ENCODE peak calls at places on chromosomes 3 and 15, in four cellular contexts. J, E, V and U are unnamed samples.
A peak's percentile ranks its signal among the peaks of the same experiment; 100 is the strongest.

GRCh38 chr15:56042031-56042430 is 48.6 kb upstream of the NEDD4 start:
- DNase-seq in J (no peak), E (no peak), V (no peak), U (no peak)

GRCh38 chr3:64490180-64490579 is 197.6 kb downstream of the ADAMTS9 start:
- DNase-seq in J (no peak), E (no peak), V (no peak), U (no peak)

GRCh38 chr15:97761124-97761523 is 199.4 kb upstream of the ARRDC4 start:
- DNase-seq in J (no peak), E (no peak), V (no peak), U (no peak)

GRCh38 chr3:166510382-166510781 is 673.2 kb upstream of the BCHE start:
- DNase-seq in J (no peak), E (no peak), V (no peak), U (no peak)

GRCh38 chr3:1439395-1439794 is 346.6 kb downstream of the CNTN6 start:
- DNase-seq in J (no peak), E (no peak), V (no peak), U (no peak)

GRCh38 chr3:4738737-4739274 is 240.4 kb upstream of the BHLHE40 start:
- DNase-seq in J (no peak), E (no peak), V (peak; percentile 39), U (no peak)

GRCh38 chr3:63351159-63352007 is 73.3 kb downstream of the SYNPR start:
- DNase-seq in J (peak; percentile 51), E (peak; percentile 47), V (peak; percentile 17), U (peak; percentile 51)

GRCh38 chr3:177396707-177397106 is 199.4 kb upstream of the TBL1XR1 start:
- DNase-seq in J (no peak), E (no peak), V (no peak), U (no peak)

GRCh38 chr15:43941071-43941470 is 114.3 kb downstream of the WDR76 start:
- DNase-seq in J (no peak), E (no peak), V (no peak), U (no peak)

GRCh38 chr3:113516115-113516505 is 1.2 kb upstream of the SPICE1 start:
- DNase-seq in J (peak; percentile 44), E (no peak), V (no peak), U (no peak)

DNA sequence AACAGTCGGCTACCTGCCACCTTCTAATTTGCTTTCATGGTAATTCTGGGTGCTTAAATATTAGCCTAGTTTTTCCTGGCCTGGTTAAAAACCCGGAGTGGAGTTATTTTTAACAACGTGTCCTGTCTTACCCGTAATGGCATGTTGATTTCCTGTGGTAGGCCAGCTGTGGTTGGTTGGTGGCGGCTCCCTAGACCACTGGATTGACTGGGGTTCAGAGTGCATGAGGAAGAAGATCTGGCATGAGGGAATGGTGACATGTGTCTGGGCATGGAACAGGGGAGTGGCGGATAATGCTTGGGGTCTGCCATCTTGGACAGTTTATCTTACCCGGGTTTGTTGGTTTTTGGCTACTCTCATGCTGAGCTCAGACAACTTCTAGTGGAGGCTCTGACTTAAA is 81.7 kb downstream of the DNASE1L3 start:
- DNase-seq in J (no peak), E (no peak), V (no peak), U (no peak)
- TF ChIP-seq TCF7L2 in J (no peak), E (no peak), V (no peak), U (no peak)

DNA sequence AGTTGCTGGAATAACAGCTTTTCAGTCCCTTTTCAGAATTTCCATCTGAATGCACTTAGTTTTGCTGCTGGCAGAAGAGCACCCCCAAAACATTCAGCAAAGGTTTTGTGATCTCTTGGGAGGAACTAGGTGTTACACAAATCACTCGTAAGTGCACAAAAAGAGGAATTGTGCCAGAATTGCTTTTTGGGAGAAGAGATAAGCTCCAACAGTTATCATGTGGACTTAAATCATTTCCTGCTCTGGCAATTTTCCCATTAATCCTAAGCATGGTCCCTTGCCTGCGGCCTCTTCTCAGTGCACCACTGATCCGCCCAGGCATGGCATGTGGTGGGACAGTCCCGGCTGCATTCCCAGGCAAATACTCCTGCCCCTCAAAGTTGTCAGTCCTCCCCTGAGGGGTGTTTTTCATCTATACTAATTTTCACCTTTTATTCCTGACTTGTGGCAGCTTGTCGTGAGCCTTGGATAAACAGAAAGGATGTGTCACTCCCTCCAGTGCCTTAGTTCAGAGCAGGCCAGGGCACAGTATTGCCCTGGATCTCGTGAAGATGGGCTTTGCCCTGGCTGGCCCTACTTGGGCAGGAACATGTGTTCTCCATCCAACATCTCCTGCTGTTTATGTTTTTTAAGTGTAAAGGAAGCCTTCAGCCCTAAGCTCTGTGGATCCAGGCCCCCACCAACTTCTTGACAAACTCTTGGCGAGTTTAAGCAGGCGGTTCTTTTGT is 44.6 kb upstream of the VILL start:
- DNase-seq in J (no peak), E (peak; percentile 67), V (no peak), U (no peak)
- TF ChIP-seq POLR2AphosphoS5 in J (no peak), E (peak; percentile 44), V (no peak), U (no peak)

GRCh38 chr3:147705626-147706025 is 296.5 kb downstream of the ZIC1 start:
- DNase-seq in J (no peak), E (no peak), V (no peak), U (no peak)
- TF ChIP-seq TCF7L2 in J (no peak), E (no peak), V (no peak), U (no peak)

DNA sequence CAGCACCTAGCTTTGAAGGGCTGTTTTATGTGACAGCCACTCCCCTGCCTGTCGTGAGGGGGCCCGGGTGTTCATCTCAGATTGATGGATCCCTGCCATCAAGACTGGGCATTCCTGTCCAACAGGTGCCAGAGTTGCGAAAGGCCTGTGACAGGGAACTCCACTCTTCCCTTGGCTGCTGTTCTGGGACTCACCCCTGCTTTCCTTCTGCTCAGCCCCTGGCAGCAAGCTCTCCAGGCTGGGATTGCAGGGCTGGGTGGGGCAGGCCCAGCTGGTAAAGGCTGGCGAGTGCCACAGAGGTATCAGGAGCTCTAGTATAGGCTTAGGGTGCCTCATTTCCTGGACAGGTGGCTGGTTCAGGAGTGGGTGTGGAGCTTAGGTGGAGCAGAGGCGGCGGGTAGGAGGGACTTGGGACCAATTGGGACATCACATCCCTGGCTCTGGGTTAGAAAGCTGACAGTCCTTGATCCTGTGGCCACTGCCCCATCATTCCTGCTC is at the start of gene PLA2G4B:
- DNase-seq in J (no peak), E (no peak), V (no peak), U (no peak)
- TF ChIP-seq POLR2AphosphoS5 in J (no peak), E (no peak), V (no peak), U (no peak)